ENCODE peak calls at places on chromosomes 11 and 22, in four cellular contexts. V is CD4-positive, CD25-positive, alpha-beta regulatory T cell; P is OCI-LY7; S is Peyer's patch. W is an unnamed sample.

GRCh38 chr11:104320956-104321355 is 157.0 kb upstream of the PDGFD start:
- DNase-seq in S (no peak), V (no peak), P (no peak), W (no peak)

GRCh38 chr11:109138200-109138599 is 283.8 kb upstream of the C11orf87 start:
- DNase-seq in P (no peak), S (no peak), V (no peak), W (no peak)

GRCh38 chr11:120017582-120017981 is 120.3 kb downstream of the TRIM29 start:
- DNase-seq in S (no peak), V (no peak), P (no peak), W (no peak)

GRCh38 chr22:37187552-37187890 is 526 bp downstream of the C1QTNF6 start:
- DNase-seq in P (no peak), V (no peak), S (no peak), W (no peak)

GRCh38 chr11:134857035-134857434 is 445.0 kb upstream of the B3GAT1 start:
- DNase-seq in P (no peak), V (no peak), S (no peak), W (no peak)

GRCh38 chr11:128105511-128105910 is 481.8 kb downstream of the ETS1 start:
- DNase-seq in P (no peak), V (no peak), S (no peak), W (no peak)

GRCh38 chr22:42356547-42356946 is 75.7 kb downstream of the NFAM1 start:
- DNase-seq in V (no peak), P (peak; percentile 90), S (no peak), W (no peak)

GRCh38 chr11:95074806-95075563 is 8.3 kb downstream of the SRSF8 start:
- DNase-seq in V (no peak), P (no peak), S (peak; percentile 79), W (no peak)

GRCh38 chr22:47965896-47966295 is 1203.4 kb downstream of the TBC1D22A start:
- DNase-seq in P (no peak), V (no peak), S (no peak), W (no peak)

GRCh38 chr11:1228183-1228821 is 5.4 kb downstream of the MUC5B start:
- DNase-seq in P (no peak), S (no peak), V (no peak), W (no peak)

GRCh38 chr22:46473896-46474557 is 63.4 kb downstream of the CELSR1 start:
- DNase-seq in S (no peak), P (no peak), V (no peak), W (no peak)
- H3K27ac ChIP-seq in S (no peak overlapping the region), P (no peak overlapping the region), V (no peak overlapping the region), W (no peak overlapping the region)

GRCh38 chr22:20549232-20549841 is 41.9 kb downstream of the MED15 start:
- DNase-seq in S (peak; percentile 78), V (peak; percentile 66), P (no peak), W (no peak)

GRCh38 chr22:20547029-20547428 is 39.6 kb downstream of the MED15 start:
- DNase-seq in V (no peak), S (no peak), P (no peak), W (no peak)

GRCh38 chr22:20546541-20546950 is 39.1 kb downstream of the MED15 start:
- DNase-seq in P (no peak), S (no peak), V (no peak), W (no peak)

GRCh38 chr22:20550057-20550817 is 42.8 kb downstream of the MED15 start:
- DNase-seq in V (no peak), S (no peak), P (no peak), W (no peak)

GRCh38 chr22:20548806-20549205 is 41.4 kb downstream of the MED15 start:
- DNase-seq in S (no peak), P (no peak), V (no peak), W (no peak)
- H3K27ac ChIP-seq in S (peak overlapping the region; percentile 82), P (no peak overlapping the region), V (peak overlapping the region; percentile 95), W (no peak overlapping the region)

GRCh38 chr11:112478806-112479205 is 218.1 kb upstream of the PLET1 start:
- DNase-seq in V (no peak), S (no peak), P (no peak), W (no peak)
- H3K27ac ChIP-seq in V (no peak overlapping the region), S (no peak overlapping the region), P (no peak overlapping the region), W (no peak overlapping the region)

GRCh38 chr11:2777396-2777795 is 77.6 kb upstream of the KCNQ1OT1 start:
- DNase-seq in V (no peak), P (no peak), S (peak; percentile 36), W (no peak)

GRCh38 chr11:2776351-2777061 is 76.7 kb upstream of the KCNQ1OT1 start:
- DNase-seq in S (peak; percentile 42), V (no peak), P (no peak), W (no peak)

GRCh38 chr11:2774173-2775082 is 74.6 kb upstream of the KCNQ1OT1 start:
- DNase-seq in V (no peak), P (no peak), S (peak; percentile 24), W (no peak)

GRCh38 chr11:2775083-2775625 is 75.4 kb upstream of the KCNQ1OT1 start:
- DNase-seq in V (no peak), P (no peak), S (peak; percentile 40), W (no peak)

GRCh38 chr11:2775626-2776350 is 76.0 kb upstream of the KCNQ1OT1 start:
- DNase-seq in P (no peak), V (no peak), S (peak; percentile 42), W (no peak)
- H3K27ac ChIP-seq in P (no peak overlapping the region), V (no peak overlapping the region), S (no peak overlapping the region), W (no peak overlapping the region)

DNA sequence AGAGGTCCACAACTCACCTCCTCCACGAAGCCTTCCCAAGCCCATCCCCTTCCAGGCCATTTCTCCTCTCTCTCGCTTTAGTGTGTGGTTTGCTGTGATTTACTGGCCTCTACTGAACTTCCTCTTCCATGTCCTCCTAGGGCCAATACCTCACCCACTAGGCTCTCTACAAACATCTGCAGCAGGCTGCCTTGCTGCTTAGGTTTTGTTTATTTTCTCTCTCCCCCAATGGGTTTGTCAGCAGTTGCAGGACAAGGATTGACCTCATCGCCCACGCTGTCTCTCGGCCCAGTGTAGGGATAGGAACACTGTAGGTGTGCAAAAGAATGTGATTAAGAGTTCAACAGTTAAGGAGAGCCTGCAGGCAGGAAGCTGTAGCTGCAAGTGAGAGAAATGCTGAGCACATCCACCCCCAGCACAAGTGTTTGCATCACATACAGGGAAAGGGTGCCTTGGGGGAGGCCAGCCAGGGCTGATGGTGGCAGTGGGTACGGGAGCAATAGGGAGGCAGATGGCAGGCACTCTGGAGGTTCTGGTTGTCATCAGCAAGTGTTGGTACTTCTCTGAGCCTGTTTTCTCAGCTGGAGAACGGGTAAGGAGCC is 1.4 kb downstream of the PC start:
- DNase-seq in S (no peak), P (peak; percentile 20), V (no peak), W (no peak)
- H3K27ac ChIP-seq in S (no peak overlapping the region), P (no peak overlapping the region), V (no peak overlapping the region), W (peak overlapping the region; percentile 5)

GRCh38 chr11:12707500-12707880 is 33.3 kb downstream of the TEAD1 start:
- DNase-seq in V (no peak), P (no peak), S (no peak), W (no peak)
- H3K27ac ChIP-seq in V (no peak overlapping the region), P (no peak overlapping the region), S (no peak overlapping the region), W (no peak overlapping the region)

DNA sequence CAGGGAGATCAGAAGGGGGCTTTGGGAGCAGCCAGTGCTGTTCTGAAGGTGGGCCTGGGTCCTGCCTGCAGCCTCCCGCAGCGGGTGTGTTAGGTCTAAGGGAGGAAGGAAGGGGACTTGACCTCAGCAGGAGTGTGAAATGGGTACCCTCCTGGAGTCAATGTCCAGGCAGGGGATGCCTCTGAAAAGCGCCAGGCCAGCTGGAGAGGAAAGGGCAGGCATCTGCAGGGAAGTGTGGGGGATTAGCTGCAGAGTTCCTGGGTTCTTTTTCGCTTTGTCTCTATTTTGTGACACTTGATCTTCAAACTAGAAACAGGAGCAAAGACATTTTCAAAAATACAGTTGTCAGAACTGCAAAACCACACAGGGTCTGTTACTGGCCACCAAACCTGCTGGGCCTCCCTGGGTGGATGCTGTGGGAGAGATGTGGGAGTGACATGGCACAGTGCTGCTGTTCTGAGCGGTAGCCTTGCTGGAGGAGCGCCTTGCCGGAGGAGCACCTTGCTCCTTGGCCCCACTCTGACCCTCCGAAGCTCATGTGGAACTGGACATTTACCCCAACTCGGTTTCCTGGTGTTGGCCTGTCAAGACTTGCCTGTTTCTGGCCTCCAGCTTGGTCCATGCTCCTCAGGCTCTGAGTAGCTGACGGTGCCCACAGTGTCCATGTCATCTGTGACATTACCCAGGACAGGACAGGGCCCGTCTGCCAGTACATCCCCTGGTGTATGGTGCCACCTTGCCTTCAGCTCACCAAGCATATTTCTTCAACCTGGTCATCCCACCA is 25.9 kb downstream of the MED15 start:
- DNase-seq in V (no peak), P (no peak), S (no peak), W (no peak)
- H3K27ac ChIP-seq in V (no peak overlapping the region), P (no peak overlapping the region), S (peak overlapping the region; percentile 70), W (peak overlapping the region; percentile 73)